ENCODE peak calls at places on chromosomes 13 and 19, in ten cellular contexts. H is GM23248; Y is effector memory CD4-positive, alpha-beta T cell; F is fibroblast of lung; S is ovary; P is heart left ventricle; D is IMR-90; E is CD8-positive, alpha-beta memory T cell; B is testis; J is OCI-LY7. V is an unnamed sample.

GRCh38 chr19:46574533-46574932 is 26.6 kb upstream of the CALM3 start:
- DNase-seq in H (no peak), Y (peak; percentile 7), F (no peak), S (no peak), P (no peak), D (no peak), E (no peak), B (no peak), J (no peak), V (no peak)

GRCh38 chr13:83752141-83752540 is 130.1 kb downstream of the SLITRK1 start:
- DNase-seq in H (peak; percentile 44), Y (no peak), F (peak; percentile 5), S (no peak), P (no peak), D (peak; percentile 47), E (no peak), B (no peak), J (no peak), V (no peak)

GRCh38 chr19:2869618-2870017 is 2.5 kb downstream of the ZNF556 start:
- DNase-seq in H (no peak), Y (no peak), F (no peak), S (no peak), P (no peak), D (no peak), E (no peak), B (no peak), J (no peak), V (no peak)

GRCh38 chr19:11378319-11379189 is 4.1 kb downstream of the SWSAP1 start:
- DNase-seq in H (peak; percentile 93), Y (no peak), F (peak; percentile 76), S (no peak), P (peak; percentile 38), D (peak; percentile 89), E (no peak), B (peak; percentile 75), J (peak; percentile 48), V (no peak)

GRCh38 chr13:28469316-28469715 is 25.6 kb downstream of the FLT1 start:
- DNase-seq in H (no peak), Y (no peak), F (no peak), S (no peak), P (no peak), D (no peak), E (no peak), B (no peak), J (no peak), V (no peak)

GRCh38 chr13:34303346-34303745 is 485.4 kb downstream of the RFC3 start:
- DNase-seq in H (no peak), Y (no peak), F (no peak), S (no peak), P (no peak), D (no peak), E (no peak), B (no peak), J (no peak), V (no peak)

GRCh38 chr13:110923777-110924638 is 9.1 kb upstream of the ANKRD10 start:
- DNase-seq in H (no peak), Y (no peak), F (no peak), S (no peak), P (no peak), D (no peak), E (no peak), B (no peak), J (no peak), V (no peak)

GRCh38 chr13:30607908-30608307 is 9.8 kb upstream of the USPL1 start:
- DNase-seq in H (no peak), Y (peak; percentile 69), F (no peak), S (no peak), P (no peak), D (no peak), E (peak; percentile 46), B (no peak), J (peak; percentile 89), V (no peak)

GRCh38 chr19:35714601-35715354 is 3.0 kb upstream of the KMT2B start:
- DNase-seq in H (no peak), Y (no peak), F (no peak), S (no peak), P (no peak), D (no peak), E (no peak), B (no peak), J (peak; percentile 51), V (no peak)

GRCh38 chr19:35713904-35714440 is 3.8 kb upstream of the KMT2B start:
- DNase-seq in H (no peak), Y (no peak), F (no peak), S (no peak), P (no peak), D (no peak), E (no peak), B (no peak), J (no peak), V (peak; percentile 65)

GRCh38 chr19:35716735-35716984 is 1.1 kb upstream of the KMT2B start:
- DNase-seq in H (no peak), Y (no peak), F (no peak), S (no peak), P (no peak), D (no peak), E (no peak), B (no peak), J (no peak), V (no peak)

GRCh38 chr19:35715981-35716734 is 1.6 kb upstream of the KMT2B start:
- DNase-seq in H (peak; percentile 71), Y (no peak), F (no peak), S (peak; percentile 69), P (peak; percentile 72), D (peak; percentile 30), E (no peak), B (peak; percentile 78), J (no peak), V (no peak)

DNA sequence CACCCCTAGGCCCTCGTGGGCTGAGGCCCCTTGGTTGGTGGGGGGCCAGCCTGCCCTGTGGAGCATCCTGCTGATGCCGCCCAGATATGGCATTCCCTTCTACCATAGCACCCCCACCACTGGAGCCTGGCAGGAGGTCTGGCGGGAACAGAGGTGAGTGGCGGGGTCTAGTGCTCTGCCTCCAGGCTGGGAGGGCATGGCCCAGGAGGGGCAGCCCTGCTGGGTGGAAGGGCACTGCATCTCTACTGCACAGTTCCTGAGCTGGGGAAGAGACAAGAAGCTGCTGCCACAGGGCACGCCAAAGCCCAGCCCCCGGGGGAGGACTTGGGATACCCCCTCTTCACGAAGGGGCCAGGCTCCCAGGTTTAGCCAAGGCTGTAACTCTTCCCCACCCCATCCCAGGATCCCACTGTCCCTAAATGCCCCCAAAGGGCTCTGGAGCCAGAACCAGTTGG is 2.4 kb upstream of the KMT2B start:
- DNase-seq in H (no peak), Y (no peak), F (no peak), S (no peak), P (no peak), D (no peak), E (no peak), B (no peak), J (no peak), V (no peak)
- H3K4me1 ChIP-seq in H (no peaks in the 10 kb centered on the region), Y (peaks cover 53% of the 10 kb centered on the region), F (peaks cover 9% of the 10 kb centered on the region), S (peaks cover 10% of the 10 kb centered on the region), P (peaks cover 17% of the 10 kb centered on the region), D (peaks cover 14% of the 10 kb centered on the region), E (peaks cover 73% of the 10 kb centered on the region), B (peaks cover 25% of the 10 kb centered on the region), J (peaks cover 66% of the 10 kb centered on the region), V (peaks cover 17% of the 10 kb centered on the region)

DNA sequence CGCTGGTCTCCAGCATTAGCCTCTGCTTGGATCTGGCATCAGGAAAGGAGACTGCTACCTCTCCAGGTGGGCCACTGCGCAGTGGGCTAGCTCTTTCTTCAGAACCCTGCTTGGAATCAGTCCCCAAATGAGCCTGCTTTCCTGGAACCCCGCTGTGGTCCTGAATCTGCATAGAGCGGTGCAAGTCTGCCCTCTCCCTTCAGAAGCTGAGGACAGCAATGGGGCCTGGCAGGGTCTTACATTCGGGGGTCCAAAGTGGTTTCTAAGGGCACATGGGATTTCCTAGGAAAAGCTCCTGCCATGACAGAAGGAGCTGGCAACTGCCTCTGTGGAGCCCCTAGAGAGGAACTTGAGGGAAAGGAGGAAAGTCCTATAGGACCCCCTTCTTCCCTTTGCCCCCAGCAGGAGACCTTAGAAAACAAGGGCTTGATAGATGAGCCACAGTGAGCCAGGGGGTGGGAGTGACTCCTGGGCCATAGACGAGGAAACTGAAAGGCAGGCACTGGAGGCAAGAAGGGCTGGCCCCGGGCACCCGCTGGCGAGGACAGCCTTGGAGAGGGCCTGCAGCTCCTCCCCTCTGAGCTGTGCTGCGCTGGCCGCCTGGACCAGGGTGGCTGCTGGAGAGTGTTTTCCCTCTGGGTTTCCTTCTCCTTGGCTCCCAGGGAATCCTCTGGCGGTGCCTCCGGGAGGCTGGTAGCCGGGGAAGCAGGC is 1.4 kb upstream of the VSTM2B start:
- DNase-seq in H (peak; percentile 9), Y (no peak), F (no peak), S (no peak), P (no peak), D (no peak), E (no peak), B (no peak), J (no peak), V (no peak)
- H3K27ac ChIP-seq in H (no peak overlapping the region), Y (no peak overlapping the region), F (no peak overlapping the region), S (no peak overlapping the region), P (no peak overlapping the region), D (no peak overlapping the region), E (no peak overlapping the region), B (no peak overlapping the region), J (no peak overlapping the region), V (no peak overlapping the region)

GRCh38 chr19:19525611-19526380 is 2.9 kb upstream of the YJEFN3 start:
- DNase-seq in H (no peak), Y (no peak), F (no peak), S (no peak), P (no peak), D (no peak), E (no peak), B (no peak), J (peak; percentile 45), V (no peak)

GRCh38 chr19:19523177-19523576 is 5.5 kb upstream of the YJEFN3 start:
- DNase-seq in H (no peak), Y (no peak), F (no peak), S (no peak), P (no peak), D (no peak), E (no peak), B (no peak), J (no peak), V (no peak)

GRCh38 chr19:19517235-19517619 is 1.2 kb downstream of the NDUFA13 start:
- DNase-seq in H (no peak), Y (no peak), F (no peak), S (no peak), P (no peak), D (no peak), E (no peak), B (no peak), J (no peak), V (no peak)

GRCh38 chr19:19524053-19524452 is 4.7 kb upstream of the YJEFN3 start:
- DNase-seq in H (no peak), Y (no peak), F (no peak), S (no peak), P (no peak), D (no peak), E (no peak), B (no peak), J (peak; percentile 84), V (no peak)

GRCh38 chr19:19520989-19521388 is 5.0 kb downstream of the NDUFA13 start:
- DNase-seq in H (no peak), Y (no peak), F (no peak), S (no peak), P (no peak), D (no peak), E (no peak), B (no peak), J (no peak), V (no peak)
- H3K4me1 ChIP-seq in H (peaks cover 9% of the 10 kb centered on the region), Y (peaks cover 12% of the 10 kb centered on the region), F (no peaks in the 10 kb centered on the region), S (peaks cover 2% of the 10 kb centered on the region), P (no peaks in the 10 kb centered on the region), D (peaks cover 2% of the 10 kb centered on the region), E (peaks cover 24% of the 10 kb centered on the region), B (peaks cover 17% of the 10 kb centered on the region), J (peaks cover 68% of the 10 kb centered on the region), V (no peaks in the 10 kb centered on the region)

GRCh38 chr13:51015973-51016372 is 95.1 kb downstream of the C13orf42 start:
- DNase-seq in H (no peak), Y (no peak), F (no peak), S (no peak), P (no peak), D (no peak), E (no peak), B (no peak), J (no peak), V (no peak)
- H3K27ac ChIP-seq in H (no peak overlapping the region), Y (no peak overlapping the region), F (no peak overlapping the region), S (no peak overlapping the region), P (no peak overlapping the region), D (no peak overlapping the region), E (no peak overlapping the region), B (no peak overlapping the region), J (no peak overlapping the region), V (no peak overlapping the region)

V was measured in Peyer's patch.